ENCODE peak calls at places on chromosomes 16 and 17, in five cellular contexts. C is neural progenitor cell, I is ovary, Z is AG04450, F is cardiac fibroblast. O is an unnamed sample.

GRCh38 chr17:64679710-64680216 is 17.7 kb upstream of the SMURF2 start:
- DNase-seq in C (no peak), I (no peak), Z (peak; percentile 97), F (peak; percentile 81), O (peak; percentile 98)

GRCh38 chr16:57367111-57367752 is 5.1 kb upstream of the CX3CL1 start:
- DNase-seq in C (no peak), I (no peak), Z (no peak), F (peak; percentile 14), O (peak; percentile 17)

GRCh38 chr16:20326336-20326735 is 977 bp downstream of the GP2 start:
- DNase-seq in C (no peak), I (no peak), Z (no peak), F (no peak), O (no peak)

GRCh38 chr16:72560617-72561016 is 388.7 kb upstream of the PMFBP1 start:
- DNase-seq in C (no peak), I (no peak), Z (no peak), F (peak; percentile 61), O (no peak)

GRCh38 chr16:65070831-65071230 is 51.0 kb downstream of the CDH11 start:
- DNase-seq in C (no peak), I (peak; percentile 73), Z (peak; percentile 90), F (peak; percentile 95), O (peak; percentile 93)

GRCh38 chr16:83899272-83899897 is 470 bp downstream of the MLYCD start:
- DNase-seq in C (peak; percentile 82), I (peak; percentile 34), Z (peak; percentile 13), F (peak; percentile 67), O (peak; percentile 61)

GRCh38 chr17:29412780-29413565 is 22.8 kb downstream of the TAOK1 start:
- DNase-seq in C (no peak), I (no peak), Z (peak; percentile 6), F (peak; percentile 46), O (peak; percentile 95)

GRCh38 chr16:4699030-4699556 is 5.7 kb downstream of the NUDT16L1 start:
- DNase-seq in C (no peak), I (no peak), Z (no peak), F (no peak), O (no peak)

GRCh38 chr16:85991425-85991824 is 92.5 kb downstream of the IRF8 start:
- DNase-seq in C (peak; percentile 22), I (no peak), Z (no peak), F (no peak), O (no peak)

GRCh38 chr17:71396711-71397110 is 724.1 kb upstream of the SOX9 start:
- DNase-seq in C (no peak), I (no peak), Z (no peak), F (no peak), O (no peak)

GRCh38 chr17:64504769-64505319 is 1.2 kb downstream of the DDX5 start:
- DNase-seq in C (no peak), I (no peak), Z (no peak), F (peak; percentile 85), O (peak; percentile 56)

GRCh38 chr17:32835291-32835761 is 41.6 kb downstream of the MYO1D start:
- DNase-seq in C (no peak), I (no peak), Z (no peak), F (no peak), O (no peak)

GRCh38 chr16:82317411-82318168 is 147.6 kb upstream of the MPHOSPH6 start:
- DNase-seq in C (no peak), I (no peak), Z (no peak), F (no peak), O (peak; percentile 3)

GRCh38 chr17:78497115-78497540 is 80.1 kb downstream of the DNAH17 start:
- DNase-seq in C (peak; percentile 87), I (peak; percentile 42), Z (peak; percentile 38), F (peak; percentile 86), O (peak; percentile 76)

GRCh38 chr17:51087072-51087757 is 33.5 kb downstream of the SPAG9 start:
- DNase-seq in C (no peak), I (no peak), Z (no peak), F (no peak), O (no peak)

GRCh38 chr16:82176204-82176603 is 6.2 kb upstream of the MPHOSPH6 start:
- DNase-seq in C (no peak), I (no peak), Z (no peak), F (no peak), O (no peak)

GRCh38 chr17:34764716-34765115 is 185.3 kb downstream of the TMEM132E start:
- DNase-seq in C (peak; percentile 50), I (no peak), Z (no peak), F (no peak), O (no peak)

GRCh38 chr16:28108590-28109247 is 45.2 kb upstream of the GSG1L start:
- DNase-seq in C (no peak), I (no peak), Z (no peak), F (no peak), O (no peak)

GRCh38 chr17:17060930-17061329 is 18.7 kb downstream of the MPRIP start:
- DNase-seq in C (no peak), I (no peak), Z (no peak), F (no peak), O (no peak)

GRCh38 chr17:80018917-80019651 is 16.6 kb downstream of the TBC1D16 start:
- DNase-seq in C (no peak), I (no peak), Z (no peak), F (no peak), O (peak; percentile 30)

GRCh38 chr16:985646-986400 is 4.3 kb downstream of the SOX8 start:
- DNase-seq in C (no peak), I (no peak), Z (no peak), F (no peak), O (no peak)

GRCh38 chr16:23280483-23280967 is 21.6 kb upstream of the SCNN1B start:
- DNase-seq in C (no peak), I (no peak), Z (no peak), F (no peak), O (no peak)

GRCh38 chr16:53529529-53529928 is 26.5 kb upstream of the AKTIP start:
- DNase-seq in C (no peak), I (no peak), Z (no peak), F (no peak), O (no peak)

GRCh38 chr17:50255766-50256480 is 18.3 kb upstream of the TMEM92 start:
- DNase-seq in C (no peak), I (no peak), Z (no peak), F (no peak), O (no peak)

GRCh38 chr16:71927787-71928186 is 32.5 kb downstream of the IST1 start:
- DNase-seq in C (no peak), I (no peak), Z (no peak), F (no peak), O (no peak)

GRCh38 chr16:1395444-1396074 is 18.9 kb downstream of the UNKL start:
- DNase-seq in C (no peak), I (no peak), Z (no peak), F (no peak), O (no peak)

GRCh38 chr16:85716680-85717038 is 27.9 kb upstream of the GINS2 start:
- DNase-seq in C (no peak), I (no peak), Z (no peak), F (no peak), O (no peak)

GRCh38 chr16:21302454-21302853 is 24.4 kb upstream of the CRYM start:
- DNase-seq in C (peak; percentile 13), I (no peak), Z (no peak), F (no peak), O (peak; percentile 2)

DNA sequence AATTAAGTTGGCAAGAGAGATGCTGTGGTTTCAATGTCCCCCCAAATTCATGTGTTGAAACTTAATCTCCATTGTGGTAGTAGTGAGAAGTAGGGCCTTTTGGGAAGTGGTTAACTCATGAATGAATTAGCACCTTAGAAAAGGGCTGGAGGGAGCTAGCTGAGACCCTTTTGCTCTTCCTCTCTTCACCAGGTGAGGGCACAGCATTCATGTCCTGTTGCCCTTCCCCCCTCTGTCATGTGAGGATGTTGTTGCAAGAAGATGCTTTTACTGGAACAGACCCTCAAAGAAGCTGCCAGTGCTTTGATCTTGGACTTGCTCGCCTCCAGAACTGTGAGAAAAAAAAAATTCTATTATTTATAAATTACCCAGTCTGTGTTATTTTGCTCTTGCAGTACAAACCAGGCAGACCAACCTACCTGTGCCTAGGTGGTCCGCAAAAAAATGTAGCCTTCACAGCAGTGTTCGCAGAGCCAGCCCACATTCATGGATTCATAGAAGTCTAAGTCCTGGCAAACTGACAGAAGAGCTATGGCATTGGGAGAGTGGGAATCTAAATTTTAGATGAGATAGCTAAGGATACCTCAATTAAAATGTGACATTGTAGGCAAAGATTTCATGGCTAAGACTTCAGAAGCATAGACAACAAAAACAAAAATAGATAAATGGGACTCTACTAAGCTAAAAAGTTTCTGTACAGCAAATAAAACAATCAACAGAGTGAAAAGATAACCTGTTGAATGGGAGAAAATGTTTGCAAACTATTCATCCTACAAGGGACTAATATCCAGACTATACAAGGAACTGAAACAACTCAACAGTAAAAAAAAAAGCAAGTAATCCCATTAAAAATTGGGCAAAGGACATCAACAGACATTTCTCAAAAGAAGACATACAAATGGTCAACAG is 32.0 kb upstream of the ABCA5 start:
- DNase-seq in C (peak; percentile 61), I (no peak), Z (no peak), F (no peak), O (no peak)
- TF ChIP-seq CTCF in C (peak; percentile 57), I (no peak), Z (peak; percentile 11), F (no peak), O (no peak)

GRCh38 chr17:43024407-43025289 is at the start of gene RND2:
- DNase-seq in C (peak; percentile 97), I (peak; percentile 95), Z (peak; percentile 84), F (peak; percentile 96), O (peak; percentile 93)
- H3K4me3 ChIP-seq in C (peak within 1 kb of the TSS; percentile 93), I (peak within 1 kb of the TSS; percentile 56), Z (peak within 1 kb of the TSS; percentile 72), F (peak within 1 kb of the TSS; percentile 55), O (peak within 1 kb of the TSS; percentile 67)

GRCh38 chr17:75509528-75510258 is 5.6 kb downstream of the CASKIN2 start:
- DNase-seq in C (no peak), I (no peak), Z (no peak), F (no peak), O (no peak)

GRCh38 chr17:75512946-75513666 is 2.2 kb downstream of the CASKIN2 start:
- DNase-seq in C (no peak), I (no peak), Z (no peak), F (no peak), O (peak; percentile 25)

GRCh38 chr17:75511610-75512575 is 3.4 kb downstream of the CASKIN2 start:
- DNase-seq in C (no peak), I (no peak), Z (no peak), F (peak; percentile 52), O (no peak)

GRCh38 chr17:75508848-75509450 is 6.4 kb downstream of the CASKIN2 start:
- DNase-seq in C (no peak), I (no peak), Z (no peak), F (no peak), O (no peak)

DNA sequence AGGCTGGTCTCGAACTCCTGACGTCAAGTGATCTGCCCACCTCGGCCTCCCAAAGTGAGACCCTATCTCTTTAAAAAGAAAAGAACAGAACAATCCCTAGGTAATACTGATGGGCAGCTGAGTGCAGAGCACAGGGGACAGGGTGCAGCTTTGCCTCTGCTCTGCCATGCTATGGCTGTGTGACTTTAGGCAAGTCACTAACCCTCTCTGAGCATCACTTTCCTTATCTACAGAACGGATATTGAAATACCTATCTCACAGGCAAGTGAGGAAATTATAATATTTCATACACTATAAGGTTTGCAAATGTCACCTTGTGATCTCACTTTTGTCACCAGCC is 4.1 kb downstream of the CASKIN2 start:
- DNase-seq in C (no peak), I (no peak), Z (no peak), F (no peak), O (no peak)
- TF ChIP-seq CTCF in C (no peak), I (no peak), Z (no peak), F (no peak), O (no peak)

DNA sequence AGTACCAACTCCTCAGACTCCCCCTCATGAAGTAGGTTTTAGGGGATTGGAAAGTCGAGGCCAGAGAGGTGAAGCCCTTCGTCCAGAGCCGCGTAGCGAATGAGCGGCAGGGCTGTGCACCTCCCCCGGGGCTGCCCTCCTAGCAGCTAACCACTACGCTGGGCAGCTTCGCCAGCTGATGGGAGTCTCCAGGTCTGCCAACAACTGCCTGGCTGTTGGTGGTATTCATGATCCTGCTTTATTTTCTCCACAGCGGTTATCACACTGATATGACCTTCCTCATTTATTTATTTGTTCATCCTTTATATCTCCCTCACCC is 773 bp upstream of the NETO2 start:
- DNase-seq in C (no peak), I (no peak), Z (no peak), F (no peak), O (no peak)
- H3K4me3 ChIP-seq in C (peak overlapping the region; percentile 46), I (no peak overlapping the region), Z (peak overlapping the region; percentile 63), F (peak overlapping the region; percentile 68), O (peak overlapping the region; percentile 60)